ENCODE peak calls at places on chromosomes 4 and X, in ten cellular contexts. F is PC-3, P is RWPE1, J is D721Med, Z is AG09309, K is GM13977, L is astrocyte of the cerebellum, E is fibroblast of mammary gland, N is sigmoid colon, O is PC-9. A is an unnamed sample.

GRCh38 chr4:139555705-139556070 is 331 bp downstream of the SETD7 start:
- DNase-seq in F (no peak), P (peak), K (no peak), N (peak), Z (no peak), L (no peak), O (peak), J (no peak), E (no peak), A (no peak)

GRCh38 chrX:32024072-32024471 is 952.2 kb upstream of the FTHL17 start:
- DNase-seq in Z (no peak), L (no peak), P (no peak), F (no peak), K (no peak), J (no peak), E (no peak), O (no peak), N (no peak), A (no peak)

GRCh38 chrX:97672138-97672537 is 788.4 kb downstream of the RPA4 start:
- DNase-seq in N (no peak), K (no peak), E (no peak), Z (no peak), P (no peak), J (no peak), F (no peak), O (no peak), L (no peak), A (no peak)

GRCh38 chr4:3766791-3767561 is 791 bp downstream of the ADRA2C start:
- DNase-seq in F (no peak), O (no peak), J (peak), P (no peak), E (peak), L (no peak), K (no peak), Z (no peak), N (no peak), A (peak)

GRCh38 chr4:151407466-151408379 is 1.3 kb upstream of the FHIP1A start:
- DNase-seq in Z (no peak), F (peak), L (no peak), J (no peak), K (peak), E (no peak), P (no peak), O (peak), N (no peak), A (peak)

GRCh38 chr4:126661194-126661593 is 971.6 kb upstream of the INTU start:
- DNase-seq in Z (no peak), L (no peak), E (no peak), P (no peak), J (no peak), O (no peak), F (no peak), N (no peak), K (no peak), A (no peak)

GRCh38 chr4:120843840-120844527 is 78.5 kb downstream of the PRDM5 start:
- DNase-seq in P (no peak), K (no peak), L (no peak), F (peak), J (no peak), N (no peak), Z (no peak), E (no peak), O (no peak), A (peak)

GRCh38 chr4:41990383-41991111 is at the start of gene SLC30A9:
- DNase-seq in J (peak), O (peak), K (peak), L (peak), F (peak), Z (peak), E (peak), P (peak), N (peak), A (peak)

GRCh38 chrX:120365320-120365719 is 3.4 kb downstream of the ATP1B4 start:
- DNase-seq in N (no peak), L (no peak), Z (no peak), K (peak), F (peak), J (no peak), O (peak), E (peak), P (no peak), A (peak)

GRCh38 chr4:175929441-175929840 is 117.4 kb upstream of the GPM6A start:
- DNase-seq in K (no peak), L (no peak), E (no peak), J (no peak), Z (no peak), P (no peak), N (no peak), O (no peak), F (peak), A (no peak)

GRCh38 chr4:118823471-118823870 is 12.5 kb downstream of the SEC24D start:
- DNase-seq in E (no peak), K (no peak), F (peak), N (no peak), P (peak), Z (no peak), L (no peak), O (peak), J (no peak), A (no peak)

GRCh38 chrX:153669174-153669890 is 4.3 kb downstream of the PNCK start:
- DNase-seq in L (no peak), O (no peak), F (peak), N (peak), E (peak), J (no peak), K (peak), P (no peak), Z (no peak), A (peak)

GRCh38 chr4:170931326-170931725 is 841.6 kb upstream of the AADAT start:
- DNase-seq in L (peak), E (no peak), N (no peak), J (no peak), P (no peak), Z (no peak), F (no peak), O (no peak), K (no peak), A (no peak)

GRCh38 chrX:26909728-26910127 is 553.4 kb downstream of the PPP4R3C start:
- DNase-seq in P (no peak), L (no peak), N (no peak), J (no peak), E (no peak), K (no peak), O (no peak), Z (no peak), F (no peak), A (no peak)

GRCh38 chrX:53681661-53682060 is 4.9 kb downstream of the HUWE1 start:
- DNase-seq in J (no peak), E (peak), Z (no peak), K (no peak), L (no peak), F (peak), O (no peak), N (no peak), P (peak), A (no peak)

GRCh38 chrX:28549839-28550238 is 37.4 kb upstream of the IL1RAPL1 start:
- DNase-seq in O (peak), K (no peak), Z (no peak), L (no peak), E (no peak), P (no peak), F (peak), N (no peak), J (no peak), A (no peak)

GRCh38 chrX:45070116-45071007 is 130.3 kb downstream of the DIPK2B start:
- DNase-seq in N (no peak), F (peak), O (no peak), P (peak), J (no peak), Z (peak), K (no peak), E (peak), L (peak), A (peak)

GRCh38 chr4:89820005-89820404 is 17.0 kb downstream of the SNCA start:
- DNase-seq in P (no peak), E (no peak), O (no peak), F (no peak), J (no peak), K (no peak), N (no peak), Z (no peak), L (no peak), A (no peak)

GRCh38 chrX:41167888-41168287 is 82.6 kb downstream of the USP9X start:
- DNase-seq in Z (no peak), K (no peak), O (no peak), F (peak), E (peak), J (no peak), L (no peak), N (no peak), P (no peak), A (no peak)

GRCh38 chr4:84298023-84298718 is 200.9 kb downstream of the NKX6-1 start:
- DNase-seq in E (no peak), O (no peak), P (no peak), J (no peak), Z (no peak), K (no peak), N (no peak), L (no peak), F (no peak), A (no peak)

GRCh38 chrX:8374041-8374825 is 90.4 kb upstream of the VCX3B start:
- DNase-seq in J (no peak), N (no peak), L (peak), Z (no peak), O (no peak), K (no peak), E (peak), F (peak), P (peak), A (no peak)

GRCh38 chr4:54109226-54110018 is 9.5 kb downstream of the GSX2 start:
- DNase-seq in N (no peak), O (no peak), Z (no peak), F (no peak), L (no peak), P (no peak), K (no peak), J (no peak), E (no peak), A (peak)

GRCh38 chr4:182179751-182180150 is 63.5 kb upstream of the TENM3 start:
- DNase-seq in L (no peak), J (no peak), N (no peak), Z (no peak), K (no peak), P (no peak), E (no peak), F (no peak), O (no peak), A (no peak)

GRCh38 chrX:1423215-1423614 is 29.5 kb downstream of the ASMTL start:
- DNase-seq in O (no peak), E (no peak), K (no peak), N (peak), P (no peak), J (no peak), Z (no peak), F (no peak), L (no peak), A (no peak)

GRCh38 chr4:175469519-175469918 is 342.5 kb downstream of the GPM6A start:
- DNase-seq in J (no peak), F (peak), Z (no peak), P (peak), K (no peak), N (no peak), E (peak), L (no peak), O (peak), A (no peak)

GRCh38 chrX:104913348-104913747 is 307.1 kb downstream of the TEX13A start:
- DNase-seq in P (peak), Z (no peak), E (peak), O (no peak), L (no peak), J (no peak), K (no peak), N (no peak), F (peak), A (no peak)
- TF ChIP-seq CTCF in P (peak), Z (peak), E (peak), O (peak), L (peak), J (peak), K (no peak), N (no peak), F (peak), A (no peak)

GRCh38 chr4:17109126-17109525 is 210.7 kb upstream of the LDB2 start:
- DNase-seq in F (no peak), K (no peak), L (no peak), Z (no peak), N (no peak), J (no peak), E (peak), O (no peak), P (no peak), A (no peak)

GRCh38 chr4:17115546-17115945 is 217.1 kb upstream of the LDB2 start:
- DNase-seq in Z (no peak), N (no peak), L (no peak), O (no peak), P (no peak), J (no peak), K (no peak), E (no peak), F (no peak), A (no peak)

GRCh38 chr4:17111436-17111835 is 213.0 kb upstream of the LDB2 start:
- DNase-seq in F (no peak), P (no peak), L (no peak), K (no peak), E (peak), N (no peak), O (no peak), Z (no peak), J (no peak), A (no peak)

GRCh38 chr4:17117746-17118145 is 219.3 kb upstream of the LDB2 start:
- DNase-seq in P (no peak), E (no peak), K (no peak), F (no peak), L (peak), J (no peak), O (no peak), N (no peak), Z (no peak), A (no peak)

GRCh38 chr4:17111959-17112659 is 213.7 kb upstream of the LDB2 start:
- DNase-seq in P (no peak), K (no peak), L (no peak), J (no peak), E (peak), Z (no peak), N (no peak), O (no peak), F (no peak), A (peak)
- TF ChIP-seq CTCF in P (no peak), K (peak), L (peak), J (peak), E (peak), Z (peak), N (no peak), O (peak), F (peak), A (peak)

GRCh38 chr4:78780093-78780492 is 3.9 kb downstream of the BMP2K start:
- DNase-seq in Z (no peak), F (no peak), N (no peak), K (no peak), L (no peak), E (no peak), O (no peak), P (no peak), J (no peak), A (no peak)

GRCh38 chr4:78779280-78779679 is 3.1 kb downstream of the BMP2K start:
- DNase-seq in Z (no peak), K (no peak), L (no peak), J (no peak), P (no peak), O (no peak), E (peak), F (peak), N (no peak), A (no peak)

GRCh38 chr4:78778530-78778929 is 2.4 kb downstream of the BMP2K start:
- DNase-seq in N (no peak), F (no peak), P (no peak), Z (no peak), E (no peak), J (no peak), O (no peak), L (no peak), K (no peak), A (no peak)

GRCh38 chr4:78781925-78782324 is 5.8 kb downstream of the BMP2K start:
- DNase-seq in E (no peak), O (no peak), N (no peak), L (no peak), K (no peak), J (no peak), F (no peak), P (no peak), Z (no peak), A (no peak)

GRCh38 chr4:78781086-78781630 is 5.0 kb downstream of the BMP2K start:
- DNase-seq in N (no peak), F (no peak), P (no peak), E (peak), J (no peak), Z (no peak), L (no peak), K (no peak), O (no peak), A (no peak)
- TF ChIP-seq CTCF in N (no peak), F (no peak), P (no peak), E (no peak), J (no peak), Z (no peak), L (no peak), K (no peak), O (no peak), A (no peak)

GRCh38 chr4:7042697-7043464 is at the start of gene TADA2B:
- DNase-seq in Z (peak), P (peak), O (peak), L (peak), J (peak), F (peak), E (peak), K (peak), N (peak), A (peak)
- TF ChIP-seq CTCF in Z (peak), P (peak), O (no peak), L (no peak), J (peak), F (no peak), E (no peak), K (peak), N (no peak), A (no peak)

GRCh38 chrX:100743009-100743615 is 11.2 kb upstream of the SYTL4 start:
- DNase-seq in O (no peak), P (no peak), N (no peak), F (no peak), J (no peak), K (no peak), Z (no peak), E (no peak), L (no peak), A (no peak)
- TF ChIP-seq CTCF in O (no peak), P (no peak), N (no peak), F (no peak), J (no peak), K (no peak), Z (no peak), E (no peak), L (no peak), A (no peak)

GRCh38 chr4:156154978-156155377 is 201.3 kb upstream of the CTSO start:
- DNase-seq in N (no peak), Z (no peak), L (no peak), O (no peak), E (no peak), K (no peak), J (no peak), P (no peak), F (peak), A (no peak)
- TF ChIP-seq CTCF in N (no peak), Z (peak), L (no peak), O (no peak), E (peak), K (no peak), J (peak), P (no peak), F (peak), A (no peak)

GRCh38 chr4:164700471-164700870 is 53.5 kb upstream of the SMIM31 start:
- DNase-seq in E (peak), Z (no peak), F (peak), K (no peak), O (no peak), J (no peak), L (no peak), P (no peak), N (no peak), A (peak)
- TF ChIP-seq CTCF in E (peak), Z (no peak), F (peak), K (peak), O (peak), J (peak), L (no peak), P (no peak), N (no peak), A (peak)

A was measured in nephron progenitor cell.